ENCODE peak calls at places on chromosomes 13 and 19, in nine cellular contexts. One of them, this sample, is unnamed.

GRCh38 chr19:14614099-14614412 is 31.2 kb downstream of the CLEC17A start:
- DNase-seq in GM04503: no peak
- DNase-seq in CD4-positive, CD25-positive, alpha-beta regulatory T cell: no peak
- DNase-seq in substantia nigra: no peak
- DNase-seq in EH: no peak
- DNase-seq in uterus: no peak
- DNase-seq in activated naive CD4-positive, alpha-beta T cell treated with anti-CD3 and anti-CD28 coated beads, Interleukin-2, amount 10 ng/mL, durations not matched to agents 7 days and 5 days: no peak
- DNase-seq in SHP77: no peak
- DNase-seq in MCF 10A: no peak
- DNase-seq in this sample: no peak

GRCh38 chr19:4061683-4062575 is 4.8 kb downstream of the ZBTB7A start:
- DNase-seq in GM04503: no peak
- DNase-seq in CD4-positive, CD25-positive, alpha-beta regulatory T cell: no peak
- DNase-seq in substantia nigra: no peak
- DNase-seq in EH: no peak
- DNase-seq in uterus: peak; percentile 37
- DNase-seq in activated naive CD4-positive, alpha-beta T cell treated with anti-CD3 and anti-CD28 coated beads, Interleukin-2, amount 10 ng/mL, durations not matched to agents 7 days and 5 days: no peak
- DNase-seq in SHP77: no peak
- DNase-seq in MCF 10A: peak; percentile 64
- DNase-seq in this sample: no peak

GRCh38 chr19:46221981-46222610 is 7.4 kb upstream of the IGFL1 start:
- DNase-seq in GM04503: peak; percentile 24
- DNase-seq in CD4-positive, CD25-positive, alpha-beta regulatory T cell: no peak
- DNase-seq in substantia nigra: no peak
- DNase-seq in EH: peak; percentile 60
- DNase-seq in uterus: peak; percentile 61
- DNase-seq in activated naive CD4-positive, alpha-beta T cell treated with anti-CD3 and anti-CD28 coated beads, Interleukin-2, amount 10 ng/mL, durations not matched to agents 7 days and 5 days: no peak
- DNase-seq in SHP77: no peak
- DNase-seq in MCF 10A: peak; percentile 98
- DNase-seq in this sample: no peak

GRCh38 chr19:32498641-32499200 is 82.3 kb upstream of the PDCD5 start:
- DNase-seq in GM04503: no peak
- DNase-seq in CD4-positive, CD25-positive, alpha-beta regulatory T cell: peak; percentile 8
- DNase-seq in substantia nigra: no peak
- DNase-seq in EH: peak; percentile 6
- DNase-seq in uterus: no peak
- DNase-seq in activated naive CD4-positive, alpha-beta T cell treated with anti-CD3 and anti-CD28 coated beads, Interleukin-2, amount 10 ng/mL, durations not matched to agents 7 days and 5 days: no peak
- DNase-seq in SHP77: no peak
- DNase-seq in MCF 10A: no peak
- DNase-seq in this sample: no peak

GRCh38 chr19:11299946-11300810 is 4.2 kb downstream of the TSPAN16 start:
- DNase-seq in GM04503: no peak
- DNase-seq in CD4-positive, CD25-positive, alpha-beta regulatory T cell: no peak
- DNase-seq in substantia nigra: no peak
- DNase-seq in EH: no peak
- DNase-seq in uterus: no peak
- DNase-seq in activated naive CD4-positive, alpha-beta T cell treated with anti-CD3 and anti-CD28 coated beads, Interleukin-2, amount 10 ng/mL, durations not matched to agents 7 days and 5 days: no peak
- DNase-seq in SHP77: no peak
- DNase-seq in MCF 10A: no peak
- DNase-seq in this sample: no peak

GRCh38 chr19:15141143-15141542 is 33.9 kb downstream of the SYDE1 start:
- DNase-seq in GM04503: no peak
- DNase-seq in CD4-positive, CD25-positive, alpha-beta regulatory T cell: no peak
- DNase-seq in substantia nigra: no peak
- DNase-seq in EH: no peak
- DNase-seq in uterus: no peak
- DNase-seq in activated naive CD4-positive, alpha-beta T cell treated with anti-CD3 and anti-CD28 coated beads, Interleukin-2, amount 10 ng/mL, durations not matched to agents 7 days and 5 days: no peak
- DNase-seq in SHP77: no peak
- DNase-seq in MCF 10A: no peak
- DNase-seq in this sample: no peak

GRCh38 chr13:84630486-84630885 is 748.2 kb upstream of the SLITRK1 start:
- DNase-seq in GM04503: no peak
- DNase-seq in CD4-positive, CD25-positive, alpha-beta regulatory T cell: no peak
- DNase-seq in substantia nigra: no peak
- DNase-seq in EH: no peak
- DNase-seq in uterus: no peak
- DNase-seq in activated naive CD4-positive, alpha-beta T cell treated with anti-CD3 and anti-CD28 coated beads, Interleukin-2, amount 10 ng/mL, durations not matched to agents 7 days and 5 days: no peak
- DNase-seq in SHP77: no peak
- DNase-seq in MCF 10A: no peak
- DNase-seq in this sample: no peak

GRCh38 chr19:47813304-47813994 is 8.3 kb upstream of the CRX start:
- DNase-seq in GM04503: no peak
- DNase-seq in CD4-positive, CD25-positive, alpha-beta regulatory T cell: peak; percentile 58
- DNase-seq in substantia nigra: peak; percentile 44
- DNase-seq in EH: peak; percentile 64
- DNase-seq in uterus: peak; percentile 49
- DNase-seq in activated naive CD4-positive, alpha-beta T cell treated with anti-CD3 and anti-CD28 coated beads, Interleukin-2, amount 10 ng/mL, durations not matched to agents 7 days and 5 days: peak; percentile 85
- DNase-seq in SHP77: peak; percentile 47
- DNase-seq in MCF 10A: peak; percentile 81
- DNase-seq in this sample: no peak

GRCh38 chr13:51910508-51910907 is 48.7 kb downstream of the CCDC70 start:
- DNase-seq in GM04503: no peak
- DNase-seq in CD4-positive, CD25-positive, alpha-beta regulatory T cell: no peak
- DNase-seq in substantia nigra: no peak
- DNase-seq in EH: no peak
- DNase-seq in uterus: no peak
- DNase-seq in activated naive CD4-positive, alpha-beta T cell treated with anti-CD3 and anti-CD28 coated beads, Interleukin-2, amount 10 ng/mL, durations not matched to agents 7 days and 5 days: no peak
- DNase-seq in SHP77: no peak
- DNase-seq in MCF 10A: no peak
- DNase-seq in this sample: no peak

This sample was measured in AG04449.